ENCODE peak calls at places on chromosomes 3 and 15, in six cellular contexts. E is AG04449, I is transverse colon, H is fibroblast of lung, A is AG04450, Z is psoas muscle. U is an unnamed sample.

GRCh38 chr15:78828930-78829329 is 17.7 kb upstream of the ADAMTS7 start:
- DNase-seq in A (no peak), Z (no peak), H (no peak), I (no peak), E (no peak), U (no peak)

GRCh38 chr15:68601206-68602197 is 22.7 kb downstream of the CORO2B start:
- DNase-seq in I (no peak), H (no peak), Z (no peak), E (no peak), A (no peak), U (no peak)

GRCh38 chr3:129224984-129225393 is 24.4 kb upstream of the COPG1 start:
- DNase-seq in E (peak), A (no peak), H (peak), Z (peak), I (peak), U (peak)

GRCh38 chr3:66153961-66154923 is 66.6 kb upstream of the SLC25A26 start:
- DNase-seq in H (peak), Z (no peak), A (no peak), I (no peak), E (no peak), U (peak)

GRCh38 chr3:52742418-52743041 is 28.2 kb downstream of the NEK4 start:
- DNase-seq in H (peak), E (no peak), I (no peak), A (no peak), Z (no peak), U (no peak)

GRCh38 chr15:67818464-67818863 is 6.8 kb upstream of the SKOR1 start:
- DNase-seq in H (no peak), E (no peak), A (no peak), I (no peak), Z (no peak), U (no peak)

GRCh38 chr3:4709336-4709735 is 216.2 kb downstream of the ITPR1 start:
- DNase-seq in E (no peak), H (no peak), A (no peak), Z (no peak), I (no peak), U (no peak)

GRCh38 chr15:77032647-77033416 is 37.9 kb downstream of the PSTPIP1 start:
- DNase-seq in E (no peak), H (no peak), I (peak), A (no peak), Z (peak), U (no peak)

DNA sequence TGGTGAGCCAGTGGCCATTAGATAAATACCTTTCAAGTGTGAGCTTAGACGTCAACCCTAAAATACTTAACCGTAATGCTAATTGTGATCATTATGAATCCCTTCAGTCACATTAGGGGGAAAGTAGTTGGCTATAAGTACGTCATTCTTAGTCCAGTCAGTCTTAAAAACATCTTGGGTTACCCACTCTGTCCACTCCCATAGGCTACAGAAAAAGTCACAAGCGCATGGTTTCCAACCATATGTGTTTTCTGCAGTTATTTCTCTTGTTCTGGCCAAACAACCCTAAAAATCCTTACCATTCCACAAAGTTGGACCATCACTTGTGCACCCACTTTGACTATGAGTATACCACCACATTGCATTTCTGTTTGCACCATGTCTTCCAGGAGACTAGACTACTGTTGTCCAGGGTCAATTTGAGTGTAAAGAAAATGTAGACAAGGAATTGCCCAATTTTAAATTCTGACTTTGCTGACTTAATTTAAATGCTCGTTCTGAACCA is 3.3 kb downstream of the RPL15 start:
- DNase-seq in E (no peak), H (no peak), I (no peak), Z (no peak), A (no peak), U (no peak)
- H3K4me3 ChIP-seq in E (no peak), H (no peak), I (no peak), Z (peak), A (no peak), U (no peak)

GRCh38 chr3:182248349-182248880 is 536.7 kb downstream of the SOX2 start:
- DNase-seq in I (no peak), H (no peak), A (no peak), Z (no peak), E (no peak), U (no peak)
- TF ChIP-seq CTCF in I (no peak), H (no peak), A (no peak), Z (no peak), E (peak), U (peak)

GRCh38 chr15:91865903-91866302 is 12.4 kb downstream of the SLCO3A1 start:
- DNase-seq in I (no peak), A (no peak), Z (no peak), E (no peak), H (peak), U (no peak)
- H3K4me3 ChIP-seq in I (no peak), A (no peak), Z (peak), E (no peak), H (no peak), U (no peak)

DNA sequence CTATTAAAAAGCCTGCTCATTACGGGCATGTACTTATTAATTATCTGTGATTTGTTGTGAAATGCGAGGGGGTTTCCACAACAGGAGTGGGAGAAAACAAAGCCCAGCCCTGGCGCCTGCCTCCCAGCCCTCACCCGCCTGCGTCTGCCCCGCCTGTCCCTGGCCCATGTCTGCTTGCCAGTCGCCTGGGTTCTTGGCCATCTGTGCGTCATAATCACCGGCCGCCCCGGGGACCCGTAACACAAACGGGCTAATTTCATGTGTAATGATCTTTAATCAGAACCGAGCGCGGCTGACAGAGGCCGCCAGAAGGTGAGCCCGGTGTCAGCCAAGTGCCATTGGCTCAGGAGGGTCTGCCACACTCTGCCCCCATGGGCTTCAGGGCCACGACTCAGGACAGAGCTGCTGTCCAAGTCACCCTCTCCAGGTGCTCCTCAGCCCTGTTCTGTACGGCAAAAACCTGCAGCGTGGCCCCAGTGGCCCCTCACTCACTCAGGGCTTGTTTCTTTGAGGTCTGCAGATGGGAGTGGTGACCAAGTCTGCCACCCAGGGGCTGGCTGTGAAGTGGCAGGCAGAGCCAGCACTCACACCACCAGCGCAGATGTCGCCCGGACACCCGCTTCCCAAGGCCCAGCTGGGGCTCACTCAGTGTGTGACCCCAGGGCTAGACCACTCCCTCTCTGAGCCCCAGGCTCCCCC is 28.8 kb upstream of the TMEM115 start:
- DNase-seq in H (no peak), E (no peak), A (no peak), I (no peak), Z (no peak), U (no peak)
- TF ChIP-seq CTCF in H (no peak), E (peak), A (peak), I (peak), Z (peak), U (peak)

GRCh38 chr3:138935864-138936762 is 10.8 kb downstream of the FOXL2 start:
- DNase-seq in Z (peak), I (peak), E (no peak), A (no peak), H (peak), U (no peak)
- H3K4me3 ChIP-seq in Z (peak), I (peak), E (peak), A (peak), H (peak), U (peak)

DNA sequence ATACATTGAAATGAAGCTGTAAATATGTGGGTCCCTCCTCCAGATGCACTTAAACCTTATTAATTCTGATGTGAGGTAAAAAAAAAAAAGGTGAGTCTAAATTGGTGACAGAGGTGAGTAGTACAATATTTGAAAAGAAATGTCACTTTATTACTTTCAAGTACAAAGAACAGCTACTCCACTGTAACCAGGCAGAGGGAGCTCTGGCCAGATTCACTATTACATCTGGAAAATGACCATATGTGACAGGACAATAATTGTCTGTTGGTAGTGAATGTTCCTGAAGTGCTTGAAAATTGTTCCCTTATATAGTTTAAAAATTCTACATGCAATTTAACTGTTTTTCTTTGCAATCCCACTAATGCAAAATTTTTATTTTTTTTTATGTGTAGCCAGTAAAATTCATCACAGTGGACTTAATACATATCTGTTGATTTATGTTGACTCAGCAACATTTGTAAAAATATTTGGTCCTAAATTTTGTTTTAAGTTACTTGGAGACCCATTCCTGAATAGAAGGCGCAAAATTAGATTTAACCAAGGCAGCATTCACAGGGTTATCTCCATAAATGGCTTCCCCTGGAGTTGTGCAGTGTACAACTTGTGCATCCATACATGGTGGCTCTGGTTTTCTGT is 231.9 kb upstream of the TBC1D5 start:
- DNase-seq in I (no peak), E (no peak), H (no peak), Z (no peak), A (no peak), U (no peak)
- TF ChIP-seq CTCF in I (no peak), E (peak), H (no peak), Z (no peak), A (peak), U (peak)

GRCh38 chr3:109339186-109339585 is 1.8 kb upstream of the DPPA4 start:
- DNase-seq in H (no peak), E (no peak), Z (no peak), I (no peak), A (no peak), U (no peak)
- H3K4me3 ChIP-seq in H (no peak), E (no peak), Z (no peak), I (no peak), A (no peak), U (no peak)

GRCh38 chr3:22115581-22115980 is 364.6 kb upstream of the ZNF385D start:
- DNase-seq in A (no peak), I (no peak), H (peak), E (no peak), Z (no peak), U (no peak)

GRCh38 chr3:22117091-22117490 is 366.1 kb upstream of the ZNF385D start:
- DNase-seq in E (no peak), Z (no peak), A (no peak), H (no peak), I (no peak), U (no peak)

GRCh38 chr3:22121068-22121706 is 370.2 kb upstream of the ZNF385D start:
- DNase-seq in E (no peak), I (no peak), A (no peak), Z (no peak), H (no peak), U (no peak)

GRCh38 chr3:22117751-22118346 is 366.8 kb upstream of the ZNF385D start:
- DNase-seq in Z (no peak), I (no peak), A (peak), H (peak), E (peak), U (peak)

GRCh38 chr3:22118542-22118941 is 367.5 kb upstream of the ZNF385D start:
- DNase-seq in Z (no peak), A (no peak), I (no peak), H (no peak), E (no peak), U (no peak)
- TF ChIP-seq CTCF in Z (no peak), A (no peak), I (no peak), H (no peak), E (no peak), U (no peak)

DNA sequence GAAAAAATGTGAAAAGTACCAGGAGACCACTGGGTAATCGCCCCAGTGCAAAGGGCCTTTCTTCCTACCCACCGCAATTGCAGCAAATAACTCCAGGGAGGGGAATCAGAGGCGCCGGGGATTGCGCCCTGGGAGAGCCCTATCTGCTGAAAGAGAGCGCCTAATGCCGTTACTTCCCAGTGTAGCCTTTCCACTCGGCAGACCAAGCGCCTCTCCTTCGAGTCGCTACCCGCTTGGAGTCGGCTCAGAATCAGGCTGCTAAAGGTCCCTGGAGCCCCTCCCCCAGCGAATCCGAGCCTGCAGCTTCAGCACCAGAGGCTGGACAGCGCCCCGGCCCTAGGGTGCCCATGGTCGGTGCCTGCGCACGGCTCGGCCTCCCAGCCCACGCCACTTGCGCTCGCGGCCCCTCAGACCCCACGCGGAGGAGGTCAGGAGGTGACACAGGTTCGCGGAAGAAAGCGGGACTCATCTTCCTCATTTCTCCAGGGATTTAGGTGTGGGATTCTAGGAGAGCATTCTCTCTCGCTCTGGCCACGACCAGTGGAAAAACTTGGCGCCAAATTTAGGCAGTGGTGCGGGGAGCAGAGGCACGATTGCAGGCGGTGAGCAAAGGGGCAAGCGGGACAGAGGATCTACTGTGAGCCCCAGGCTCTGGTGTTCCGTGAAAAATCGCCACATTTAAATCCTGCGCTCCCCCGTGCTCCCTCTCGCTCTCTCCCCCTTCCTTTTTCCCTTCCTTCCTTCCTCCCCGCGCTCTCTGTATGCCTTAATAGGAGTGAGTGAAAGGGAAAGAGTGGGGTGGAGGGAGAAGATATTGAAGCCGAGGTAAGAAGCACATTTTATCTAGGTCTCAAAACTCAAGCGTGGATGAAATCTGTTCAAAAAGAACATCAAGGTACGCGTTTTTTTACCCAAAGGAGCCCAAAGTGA is 15.4 kb upstream of the AEN start:
- DNase-seq in I (no peak), Z (no peak), A (no peak), E (no peak), H (peak), U (no peak)
- H3K4me3 ChIP-seq in I (no peak), Z (no peak), A (no peak), E (no peak), H (no peak), U (no peak)

GRCh38 chr3:62686916-62687315 is 188.3 kb downstream of the CADPS start:
- DNase-seq in Z (no peak), I (no peak), E (no peak), A (no peak), H (no peak), U (no peak)
- TF ChIP-seq CTCF in Z (no peak), I (no peak), E (no peak), A (no peak), H (no peak), U (no peak)